ENCODE peak calls at places on chromosomes 2 and 18, in seven cellular contexts. One of them, this sample, is unnamed.

GRCh38 chr2:198499539-198499938 is 695.1 kb downstream of the PLCL1 start:
- DNase-seq in activated CD4-positive, alpha-beta memory T cell treated with anti-CD3 and anti-CD28 coated beads, Interleukin-2, amount 10 ng/mL, durations not matched to agents 7 days and 5 days: no peak
- DNase-seq in naive B cell: no peak
- DNase-seq in iPS-NIHi11: peak
- DNase-seq in T-helper 9 cell: no peak
- DNase-seq in Calu3: no peak
- DNase-seq in left cardiac atrium: peak
- DNase-seq in this sample: no peak

GRCh38 chr2:11855120-11855760 is 108.8 kb downstream of the LPIN1 start:
- DNase-seq in activated CD4-positive, alpha-beta memory T cell treated with anti-CD3 and anti-CD28 coated beads, Interleukin-2, amount 10 ng/mL, durations not matched to agents 7 days and 5 days: no peak
- DNase-seq in naive B cell: peak
- DNase-seq in iPS-NIHi11: no peak
- DNase-seq in T-helper 9 cell: no peak
- DNase-seq in Calu3: no peak
- DNase-seq in left cardiac atrium: no peak
- DNase-seq in this sample: no peak

GRCh38 chr18:59873616-59874015 is 26.2 kb upstream of the PMAIP1 start:
- DNase-seq in activated CD4-positive, alpha-beta memory T cell treated with anti-CD3 and anti-CD28 coated beads, Interleukin-2, amount 10 ng/mL, durations not matched to agents 7 days and 5 days: no peak
- DNase-seq in naive B cell: no peak
- DNase-seq in iPS-NIHi11: no peak
- DNase-seq in T-helper 9 cell: no peak
- DNase-seq in Calu3: no peak
- DNase-seq in left cardiac atrium: no peak
- DNase-seq in this sample: no peak

GRCh38 chr2:172701250-172701649 is 34.4 kb upstream of the RAPGEF4 start:
- DNase-seq in activated CD4-positive, alpha-beta memory T cell treated with anti-CD3 and anti-CD28 coated beads, Interleukin-2, amount 10 ng/mL, durations not matched to agents 7 days and 5 days: no peak
- DNase-seq in naive B cell: no peak
- DNase-seq in iPS-NIHi11: no peak
- DNase-seq in T-helper 9 cell: no peak
- DNase-seq in Calu3: no peak
- DNase-seq in left cardiac atrium: no peak
- DNase-seq in this sample: no peak

GRCh38 chr2:237581326-237581725 is 9.2 kb downstream of the RAB17 start:
- DNase-seq in activated CD4-positive, alpha-beta memory T cell treated with anti-CD3 and anti-CD28 coated beads, Interleukin-2, amount 10 ng/mL, durations not matched to agents 7 days and 5 days: no peak
- DNase-seq in naive B cell: no peak
- DNase-seq in iPS-NIHi11: no peak
- DNase-seq in T-helper 9 cell: no peak
- DNase-seq in Calu3: no peak
- DNase-seq in left cardiac atrium: no peak
- DNase-seq in this sample: no peak

GRCh38 chr2:155825876-155826275 is 506.6 kb downstream of the NR4A2 start:
- DNase-seq in activated CD4-positive, alpha-beta memory T cell treated with anti-CD3 and anti-CD28 coated beads, Interleukin-2, amount 10 ng/mL, durations not matched to agents 7 days and 5 days: no peak
- DNase-seq in naive B cell: no peak
- DNase-seq in iPS-NIHi11: no peak
- DNase-seq in T-helper 9 cell: no peak
- DNase-seq in Calu3: no peak
- DNase-seq in left cardiac atrium: no peak
- DNase-seq in this sample: no peak

GRCh38 chr2:176461098-176461497 is 191.9 kb downstream of the MTX2 start:
- DNase-seq in activated CD4-positive, alpha-beta memory T cell treated with anti-CD3 and anti-CD28 coated beads, Interleukin-2, amount 10 ng/mL, durations not matched to agents 7 days and 5 days: no peak
- DNase-seq in naive B cell: no peak
- DNase-seq in iPS-NIHi11: no peak
- DNase-seq in T-helper 9 cell: no peak
- DNase-seq in Calu3: no peak
- DNase-seq in left cardiac atrium: no peak
- DNase-seq in this sample: no peak

GRCh38 chr18:75472906-75473305 is 45.4 kb upstream of the SMIM21 start:
- DNase-seq in activated CD4-positive, alpha-beta memory T cell treated with anti-CD3 and anti-CD28 coated beads, Interleukin-2, amount 10 ng/mL, durations not matched to agents 7 days and 5 days: no peak
- DNase-seq in naive B cell: no peak
- DNase-seq in iPS-NIHi11: no peak
- DNase-seq in T-helper 9 cell: no peak
- DNase-seq in Calu3: no peak
- DNase-seq in left cardiac atrium: no peak
- DNase-seq in this sample: no peak

GRCh38 chr2:208820289-208820688 is 413.7 kb downstream of the PTH2R start:
- DNase-seq in activated CD4-positive, alpha-beta memory T cell treated with anti-CD3 and anti-CD28 coated beads, Interleukin-2, amount 10 ng/mL, durations not matched to agents 7 days and 5 days: no peak
- DNase-seq in naive B cell: no peak
- DNase-seq in iPS-NIHi11: no peak
- DNase-seq in T-helper 9 cell: no peak
- DNase-seq in Calu3: no peak
- DNase-seq in left cardiac atrium: no peak
- DNase-seq in this sample: no peak

GRCh38 chr18:51463483-51464136 is 266.1 kb upstream of the MEX3C start:
- DNase-seq in activated CD4-positive, alpha-beta memory T cell treated with anti-CD3 and anti-CD28 coated beads, Interleukin-2, amount 10 ng/mL, durations not matched to agents 7 days and 5 days: no peak
- DNase-seq in naive B cell: no peak
- DNase-seq in iPS-NIHi11: no peak
- DNase-seq in T-helper 9 cell: no peak
- DNase-seq in Calu3: no peak
- DNase-seq in left cardiac atrium: no peak
- DNase-seq in this sample: no peak

GRCh38 chr18:55897101-55897500 is 309.1 kb upstream of the TCF4 start:
- DNase-seq in activated CD4-positive, alpha-beta memory T cell treated with anti-CD3 and anti-CD28 coated beads, Interleukin-2, amount 10 ng/mL, durations not matched to agents 7 days and 5 days: no peak
- DNase-seq in naive B cell: no peak
- DNase-seq in iPS-NIHi11: no peak
- DNase-seq in T-helper 9 cell: no peak
- DNase-seq in Calu3: no peak
- DNase-seq in left cardiac atrium: no peak
- DNase-seq in this sample: no peak

GRCh38 chr2:231239751-231240150 is 41.3 kb downstream of the ARMC9 start:
- DNase-seq in activated CD4-positive, alpha-beta memory T cell treated with anti-CD3 and anti-CD28 coated beads, Interleukin-2, amount 10 ng/mL, durations not matched to agents 7 days and 5 days: no peak
- DNase-seq in naive B cell: no peak
- DNase-seq in iPS-NIHi11: no peak
- DNase-seq in T-helper 9 cell: no peak
- DNase-seq in Calu3: no peak
- DNase-seq in left cardiac atrium: no peak
- DNase-seq in this sample: no peak

GRCh38 chr2:128444044-128444771 is 125.5 kb upstream of the HS6ST1 start:
- DNase-seq in activated CD4-positive, alpha-beta memory T cell treated with anti-CD3 and anti-CD28 coated beads, Interleukin-2, amount 10 ng/mL, durations not matched to agents 7 days and 5 days: peak
- DNase-seq in naive B cell: no peak
- DNase-seq in iPS-NIHi11: no peak
- DNase-seq in T-helper 9 cell: no peak
- DNase-seq in Calu3: no peak
- DNase-seq in left cardiac atrium: no peak
- DNase-seq in this sample: no peak

GRCh38 chr18:32549248-32549842 is 78.7 kb upstream of the GAREM1 start:
- DNase-seq in activated CD4-positive, alpha-beta memory T cell treated with anti-CD3 and anti-CD28 coated beads, Interleukin-2, amount 10 ng/mL, durations not matched to agents 7 days and 5 days: peak
- DNase-seq in naive B cell: peak
- DNase-seq in iPS-NIHi11: peak
- DNase-seq in T-helper 9 cell: peak
- DNase-seq in Calu3: peak
- DNase-seq in left cardiac atrium: peak
- DNase-seq in this sample: peak

This sample was measured in effector CD4-positive, alpha-beta T cell.